ENCODE peak calls at places on chromosomes 3 and 15, in six cellular contexts. U is ovary, F is HCT116, P is endothelial cell of umbilical vein, J is IMR-90, B is GM12892. W is an unnamed sample.

GRCh38 chr3:82163907-82164520 is 402.6 kb upstream of the GBE1 start:
- DNase-seq in U (no peak), B (no peak), P (peak), J (peak), F (peak), W (no peak)

GRCh38 chr3:129506272-129506742 is 22.1 kb upstream of the RHO start:
- DNase-seq in F (no peak), P (no peak), B (no peak), U (no peak), J (no peak), W (no peak)

GRCh38 chr15:71109130-71109529 is 6.1 kb upstream of the THSD4 start:
- DNase-seq in F (no peak), B (no peak), J (peak), U (no peak), P (no peak), W (no peak)

GRCh38 chr15:36598529-36599177 is 19.2 kb downstream of the CDIN1 start:
- DNase-seq in U (no peak), F (no peak), B (no peak), J (peak), P (no peak), W (no peak)

GRCh38 chr15:96285306-96285705 is 45.2 kb upstream of the NR2F2 start:
- DNase-seq in B (no peak), U (peak), P (no peak), J (peak), F (no peak), W (no peak)

GRCh38 chr15:52066842-52067544 is 45.6 kb downstream of the BCL2L10 start:
- DNase-seq in J (no peak), P (no peak), U (no peak), F (no peak), B (no peak), W (no peak)

GRCh38 chr3:58143417-58144055 is 67.2 kb downstream of the DNASE1L3 start:
- DNase-seq in J (no peak), F (no peak), U (no peak), P (no peak), B (no peak), W (no peak)

GRCh38 chr3:33144433-33144832 is 30.6 kb downstream of the CRTAP start:
- DNase-seq in P (no peak), U (no peak), B (no peak), F (no peak), J (no peak), W (no peak)

GRCh38 chr3:124419303-124419702 is 310.9 kb upstream of the UMPS start:
- DNase-seq in B (no peak), P (no peak), J (no peak), U (no peak), F (no peak), W (no peak)

GRCh38 chr3:161914703-161915102 is 418.1 kb downstream of the OTOL1 start:
- DNase-seq in J (peak), P (no peak), F (no peak), B (no peak), U (peak), W (no peak)

GRCh38 chr15:98548172-98548971 is 100.0 kb upstream of the IGF1R start:
- DNase-seq in B (no peak), F (no peak), P (peak), J (peak), U (peak), W (peak)

GRCh38 chr3:13497386-13497785 is 17.3 kb downstream of the HDAC11 start:
- DNase-seq in J (no peak), P (no peak), F (no peak), B (no peak), U (no peak), W (no peak)

GRCh38 chr15:70856884-70857546 is 3.1 kb upstream of the LARP6 start:
- DNase-seq in J (peak), P (peak), U (no peak), F (peak), B (no peak), W (peak)

GRCh38 chr3:68817243-68817642 is 115.1 kb downstream of the TAFA4 start:
- DNase-seq in F (no peak), B (no peak), J (no peak), U (no peak), P (peak), W (no peak)

GRCh38 chr3:50345586-50345985 is at the start of gene ZMYND10:
- DNase-seq in B (peak), F (no peak), U (peak), P (no peak), J (peak), W (no peak)

GRCh38 chr3:183534249-183534648 is 21.3 kb downstream of the KLHL6 start:
- DNase-seq in P (no peak), F (no peak), U (no peak), B (no peak), J (peak), W (no peak)

GRCh38 chr3:56926513-56927282 is 124.9 kb upstream of the ARHGEF3 start:
- DNase-seq in F (no peak), P (peak), U (no peak), J (peak), B (no peak), W (peak)

GRCh38 chr3:6508410-6508759 is 352.5 kb upstream of the GRM7 start:
- DNase-seq in U (no peak), B (no peak), F (no peak), J (no peak), P (no peak), W (no peak)

GRCh38 chr15:71329041-71329440 is 213.8 kb downstream of the THSD4 start:
- DNase-seq in J (peak), B (no peak), U (peak), F (no peak), P (peak), W (no peak)

GRCh38 chr3:181565416-181565815 is 146.3 kb upstream of the SOX2 start:
- DNase-seq in P (no peak), J (no peak), F (no peak), B (no peak), U (no peak), W (no peak)

GRCh38 chr3:41053220-41053619 is 146.1 kb upstream of the CTNNB1 start:
- DNase-seq in P (no peak), U (no peak), F (no peak), J (no peak), B (no peak), W (no peak)

GRCh38 chr15:99307735-99308134 is 56.5 kb downstream of the LRRC28 start:
- DNase-seq in F (no peak), P (no peak), J (peak), U (no peak), B (no peak), W (no peak)

DNA sequence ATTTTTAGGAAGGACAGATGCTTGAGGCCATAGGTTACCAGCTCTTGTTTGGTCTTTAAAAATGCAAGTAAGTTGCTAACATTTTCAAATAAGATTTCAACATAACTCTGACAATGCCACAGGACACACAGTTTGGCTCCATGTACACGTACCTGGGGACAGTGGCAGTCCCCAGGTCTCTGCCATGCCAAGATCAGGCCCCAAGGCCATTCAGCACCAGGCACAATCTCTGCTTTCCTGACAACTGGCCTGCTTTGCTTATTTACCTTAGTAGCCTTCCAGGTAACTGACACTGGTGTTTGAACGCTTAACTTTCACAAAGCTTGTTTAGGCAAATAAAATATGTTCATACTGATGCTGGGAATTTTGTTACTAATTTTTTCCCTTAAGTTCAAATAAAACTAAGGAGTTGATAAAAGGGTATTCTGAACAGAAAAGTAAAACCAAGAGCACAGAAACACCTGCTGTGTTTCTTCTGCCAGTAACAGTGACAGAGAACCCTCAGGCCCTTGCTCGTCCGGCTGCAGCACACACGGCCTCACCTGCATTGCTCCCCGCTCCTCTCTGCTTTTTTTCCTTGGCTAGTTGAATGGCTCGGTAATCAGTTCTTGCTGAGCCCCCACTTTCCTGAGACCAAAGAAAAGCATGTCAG is 16.5 kb downstream of the ZXDC start:
- DNase-seq in J (no peak), F (no peak), B (no peak), U (no peak), P (no peak), W (no peak)
- TF ChIP-seq POLR2A in J (no peak), F (no peak), B (no peak), U (no peak), P (no peak), W (no peak)

GRCh38 chr15:45166792-45167630 is 20.8 kb downstream of the SHF start:
- DNase-seq in U (peak), B (peak), F (peak), P (peak), J (peak), W (peak)
- TF ChIP-seq POLR2A in U (peak), B (peak), F (no peak), P (no peak), J (peak), W (no peak)

GRCh38 chr15:67174446-67174845 is 80.0 kb downstream of the AAGAB start:
- DNase-seq in U (no peak), P (no peak), J (no peak), B (no peak), F (no peak), W (no peak)
- TF ChIP-seq POLR2A in U (no peak), P (no peak), J (no peak), B (no peak), F (no peak), W (no peak)

GRCh38 chr3:101825904-101826445 is 23.3 kb upstream of the NFKBIZ start:
- DNase-seq in F (no peak), B (no peak), U (no peak), J (peak), P (peak), W (no peak)

GRCh38 chr3:101829878-101830277 is 19.4 kb upstream of the NFKBIZ start:
- DNase-seq in U (no peak), F (no peak), J (no peak), B (no peak), P (no peak), W (no peak)

GRCh38 chr3:101828289-101828688 is 21.0 kb upstream of the NFKBIZ start:
- DNase-seq in B (no peak), F (no peak), U (no peak), J (no peak), P (no peak), W (no peak)

GRCh38 chr3:101829066-101829830 is 20.1 kb upstream of the NFKBIZ start:
- DNase-seq in P (no peak), F (no peak), J (peak), B (no peak), U (peak), W (no peak)

DNA sequence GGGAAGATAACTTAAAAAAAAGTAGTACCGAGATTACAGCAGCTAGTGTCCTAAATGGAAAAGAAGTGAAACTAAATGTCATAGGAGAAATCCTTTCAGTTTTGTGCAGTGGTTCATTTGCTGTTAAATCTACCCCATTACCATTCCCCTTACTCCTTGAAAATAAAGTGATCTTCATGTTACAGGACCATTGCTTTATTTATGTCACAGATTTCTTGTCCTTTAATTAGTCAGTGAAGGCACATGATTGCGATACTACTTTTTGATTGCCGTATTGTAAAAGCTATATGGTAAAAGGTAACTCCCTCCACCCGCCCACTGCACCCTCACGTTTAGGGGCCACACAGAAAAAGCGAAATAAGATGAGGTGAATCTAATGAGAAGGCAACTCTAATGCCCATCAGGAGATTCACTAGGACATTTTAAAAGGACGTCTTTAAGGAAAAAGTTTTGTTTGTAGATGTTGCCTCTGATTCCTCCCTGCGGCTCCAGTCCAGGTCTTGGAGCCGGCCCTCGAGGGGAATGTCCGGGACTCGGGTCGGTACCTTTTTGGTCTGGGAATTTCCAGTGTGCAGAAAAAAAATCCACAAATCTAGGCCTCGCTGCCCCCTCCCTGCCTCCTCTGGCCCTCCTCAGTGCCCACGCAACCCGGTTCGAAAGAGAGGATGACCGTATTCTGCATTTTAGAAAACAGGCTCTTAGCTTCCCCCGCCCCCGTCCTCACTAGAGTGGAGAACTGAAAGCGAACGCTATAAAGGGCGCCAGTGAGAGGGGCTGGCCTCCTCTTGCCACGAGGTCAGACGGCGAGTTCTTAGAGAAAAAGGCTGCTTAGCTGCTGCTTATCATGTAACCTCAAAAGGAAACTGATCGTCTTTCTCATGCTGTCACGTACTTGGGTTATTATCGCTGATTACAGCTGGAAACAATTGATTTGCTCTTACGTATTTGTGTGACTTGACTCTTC is 21.8 kb upstream of the NFKBIZ start:
- DNase-seq in U (peak), P (peak), F (peak), B (peak), J (peak), W (no peak)
- TF ChIP-seq POLR2A in U (peak), P (no peak), F (no peak), B (peak), J (peak), W (peak)

GRCh38 chr15:40564591-40565332 is at the start of gene CCDC32:
- DNase-seq in F (peak), J (peak), B (peak), P (peak), U (peak), W (peak)

GRCh38 chr15:40575113-40575512 is 6.0 kb downstream of the RPUSD2 start:
- DNase-seq in P (no peak), B (no peak), J (no peak), U (no peak), F (no peak), W (no peak)

GRCh38 chr15:40567111-40567510 is 2.0 kb upstream of the RPUSD2 start:
- DNase-seq in P (peak), B (no peak), J (no peak), F (peak), U (no peak), W (no peak)

GRCh38 chr15:40565333-40566238 is 744 bp upstream of the CCDC32 start:
- DNase-seq in P (no peak), F (no peak), B (no peak), J (no peak), U (no peak), W (no peak)

GRCh38 chr15:40569139-40569953 is at the start of gene RPUSD2:
- DNase-seq in P (peak), J (peak), U (peak), B (peak), F (peak), W (peak)
- TF ChIP-seq POLR2A in P (peak), J (peak), U (peak), B (peak), F (peak), W (peak)

W was measured in H54.